ENCODE peak calls at places on chromosomes 11 and 22, in ten cellular contexts. One of them, this sample, is unnamed.
A peak's percentile ranks its signal among the peaks of the same experiment; 100 is the strongest.

GRCh38 chr11:133694701-133695100 is 150.6 kb downstream of the SPATA19 start:
- DNase-seq in uterus: no peak
- DNase-seq in cardiac muscle cell: no peak
- DNase-seq in stomach: no peak
- DNase-seq in AG04450: no peak
- DNase-seq in heart right ventricle: no peak
- DNase-seq in ovary: no peak
- DNase-seq in adrenal gland: no peak
- DNase-seq in K562: no peak
- DNase-seq in esophagus squamous epithelium: no peak
- DNase-seq in this sample: no peak

GRCh38 chr11:61701298-61701993 is 21.3 kb downstream of the DAGLA start:
- DNase-seq in heart right ventricle: no peak
- DNase-seq in K562: peak; percentile 53
- DNase-seq in adrenal gland: no peak
- DNase-seq in cardiac muscle cell: no peak
- DNase-seq in esophagus squamous epithelium: no peak
- DNase-seq in uterus: no peak
- DNase-seq in stomach: no peak
- DNase-seq in AG04450: no peak
- DNase-seq in ovary: no peak
- DNase-seq in this sample: no peak

GRCh38 chr11:88345408-88345807 is 7.9 kb upstream of the CTSC start:
- DNase-seq in heart right ventricle: no peak
- DNase-seq in adrenal gland: no peak
- DNase-seq in esophagus squamous epithelium: no peak
- DNase-seq in cardiac muscle cell: peak; percentile 44
- DNase-seq in K562: no peak
- DNase-seq in uterus: no peak
- DNase-seq in stomach: no peak
- DNase-seq in AG04450: no peak
- DNase-seq in ovary: no peak
- DNase-seq in this sample: no peak

GRCh38 chr22:42635531-42635930 is 4.9 kb downstream of the ATP5MGL start:
- DNase-seq in ovary: no peak
- DNase-seq in uterus: no peak
- DNase-seq in cardiac muscle cell: peak; percentile 72
- DNase-seq in stomach: peak; percentile 67
- DNase-seq in adrenal gland: peak; percentile 95
- DNase-seq in AG04450: no peak
- DNase-seq in K562: no peak
- DNase-seq in esophagus squamous epithelium: no peak
- DNase-seq in heart right ventricle: peak; percentile 60
- DNase-seq in this sample: no peak

GRCh38 chr22:46001426-46002106 is 24.6 kb upstream of the WNT7B start:
- DNase-seq in AG04450: no peak
- DNase-seq in K562: no peak
- DNase-seq in heart right ventricle: no peak
- DNase-seq in uterus: no peak
- DNase-seq in esophagus squamous epithelium: no peak
- DNase-seq in ovary: no peak
- DNase-seq in adrenal gland: peak; percentile 34
- DNase-seq in stomach: no peak
- DNase-seq in cardiac muscle cell: no peak
- DNase-seq in this sample: no peak

GRCh38 chr11:79119491-79120284 is 321.1 kb downstream of the TENM4 start:
- DNase-seq in heart right ventricle: no peak
- DNase-seq in AG04450: no peak
- DNase-seq in esophagus squamous epithelium: no peak
- DNase-seq in adrenal gland: no peak
- DNase-seq in cardiac muscle cell: peak; percentile 31
- DNase-seq in ovary: no peak
- DNase-seq in stomach: no peak
- DNase-seq in K562: no peak
- DNase-seq in uterus: no peak
- DNase-seq in this sample: no peak

GRCh38 chr11:116643521-116643920 is 129.3 kb downstream of the BUD13 start:
- DNase-seq in esophagus squamous epithelium: no peak
- DNase-seq in cardiac muscle cell: no peak
- DNase-seq in AG04450: no peak
- DNase-seq in heart right ventricle: no peak
- DNase-seq in adrenal gland: no peak
- DNase-seq in stomach: no peak
- DNase-seq in uterus: no peak
- DNase-seq in ovary: no peak
- DNase-seq in K562: no peak
- DNase-seq in this sample: no peak

GRCh38 chr22:48857202-48857805 is 970.4 kb downstream of the BRD1 start:
- DNase-seq in esophagus squamous epithelium: no peak
- DNase-seq in K562: no peak
- DNase-seq in AG04450: no peak
- DNase-seq in uterus: no peak
- DNase-seq in heart right ventricle: no peak
- DNase-seq in cardiac muscle cell: no peak
- DNase-seq in adrenal gland: no peak
- DNase-seq in stomach: no peak
- DNase-seq in ovary: no peak
- DNase-seq in this sample: no peak

GRCh38 chr11:60118333-60118732 is 29.9 kb downstream of the MS4A2 start:
- DNase-seq in heart right ventricle: no peak
- DNase-seq in stomach: no peak
- DNase-seq in adrenal gland: no peak
- DNase-seq in uterus: no peak
- DNase-seq in AG04450: no peak
- DNase-seq in ovary: no peak
- DNase-seq in K562: peak; percentile 21
- DNase-seq in esophagus squamous epithelium: no peak
- DNase-seq in cardiac muscle cell: no peak
- DNase-seq in this sample: no peak

GRCh38 chr11:3196161-3197043 is 22.2 kb downstream of the MRGPRG start:
- DNase-seq in uterus: no peak
- DNase-seq in K562: no peak
- DNase-seq in cardiac muscle cell: no peak
- DNase-seq in esophagus squamous epithelium: no peak
- DNase-seq in adrenal gland: peak; percentile 73
- DNase-seq in heart right ventricle: no peak
- DNase-seq in AG04450: no peak
- DNase-seq in stomach: peak; percentile 20
- DNase-seq in ovary: no peak
- DNase-seq in this sample: peak; percentile 52

GRCh38 chr11:59222464-59223065 is 9.8 kb upstream of the MPEG1 start:
- DNase-seq in adrenal gland: no peak
- DNase-seq in cardiac muscle cell: no peak
- DNase-seq in heart right ventricle: no peak
- DNase-seq in uterus: no peak
- DNase-seq in esophagus squamous epithelium: no peak
- DNase-seq in K562: no peak
- DNase-seq in stomach: no peak
- DNase-seq in AG04450: no peak
- DNase-seq in ovary: no peak
- DNase-seq in this sample: no peak

GRCh38 chr11:75532200-75532972 is 6.6 kb upstream of the GDPD5 start:
- DNase-seq in cardiac muscle cell: peak; percentile 62
- DNase-seq in K562: peak; percentile 91
- DNase-seq in esophagus squamous epithelium: no peak
- DNase-seq in ovary: peak; percentile 52
- DNase-seq in stomach: peak; percentile 78
- DNase-seq in AG04450: no peak
- DNase-seq in uterus: peak; percentile 71
- DNase-seq in heart right ventricle: peak; percentile 62
- DNase-seq in adrenal gland: no peak
- DNase-seq in this sample: peak; percentile 69

GRCh38 chr11:124762077-124762623 is at the start of gene ESAM:
- DNase-seq in stomach: peak; percentile 76
- DNase-seq in K562: peak; percentile 75
- DNase-seq in esophagus squamous epithelium: no peak
- DNase-seq in AG04450: no peak
- DNase-seq in cardiac muscle cell: no peak
- DNase-seq in uterus: no peak
- DNase-seq in adrenal gland: no peak
- DNase-seq in ovary: no peak
- DNase-seq in heart right ventricle: peak; percentile 74
- DNase-seq in this sample: no peak

GRCh38 chr11:79431535-79431934 is 9.3 kb downstream of the TENM4 start:
- DNase-seq in K562: no peak
- DNase-seq in uterus: no peak
- DNase-seq in cardiac muscle cell: no peak
- DNase-seq in adrenal gland: no peak
- DNase-seq in heart right ventricle: no peak
- DNase-seq in AG04450: no peak
- DNase-seq in stomach: no peak
- DNase-seq in ovary: no peak
- DNase-seq in esophagus squamous epithelium: no peak
- DNase-seq in this sample: no peak

GRCh38 chr11:79244175-79244804 is 196.5 kb downstream of the TENM4 start:
- DNase-seq in ovary: no peak
- DNase-seq in heart right ventricle: no peak
- DNase-seq in AG04450: peak; percentile 85
- DNase-seq in stomach: no peak
- DNase-seq in cardiac muscle cell: peak; percentile 92
- DNase-seq in adrenal gland: peak; percentile 54
- DNase-seq in uterus: peak; percentile 56
- DNase-seq in esophagus squamous epithelium: no peak
- DNase-seq in K562: no peak
- DNase-seq in this sample: no peak

GRCh38 chr22:30861688-30862552 is 106.7 kb downstream of the MORC2 start:
- DNase-seq in uterus: no peak
- DNase-seq in stomach: peak; percentile 9
- DNase-seq in K562: no peak
- DNase-seq in adrenal gland: no peak
- DNase-seq in cardiac muscle cell: no peak
- DNase-seq in ovary: no peak
- DNase-seq in AG04450: no peak
- DNase-seq in esophagus squamous epithelium: no peak
- DNase-seq in heart right ventricle: no peak
- DNase-seq in this sample: no peak

GRCh38 chr11:59801981-59802638 is 8.5 kb downstream of the MRPL16 start:
- DNase-seq in esophagus squamous epithelium: no peak
- DNase-seq in heart right ventricle: no peak
- DNase-seq in ovary: peak; percentile 25
- DNase-seq in uterus: peak; percentile 26
- DNase-seq in K562: no peak
- DNase-seq in cardiac muscle cell: peak; percentile 61
- DNase-seq in AG04450: no peak
- DNase-seq in adrenal gland: peak; percentile 52
- DNase-seq in stomach: no peak
- DNase-seq in this sample: no peak

GRCh38 chr22:49670610-49671330 is 156.9 kb downstream of the BRD1 start:
- DNase-seq in uterus: no peak
- DNase-seq in AG04450: no peak
- DNase-seq in cardiac muscle cell: no peak
- DNase-seq in esophagus squamous epithelium: no peak
- DNase-seq in heart right ventricle: no peak
- DNase-seq in ovary: no peak
- DNase-seq in adrenal gland: no peak
- DNase-seq in stomach: peak; percentile 23
- DNase-seq in K562: no peak
- DNase-seq in this sample: no peak

GRCh38 chr11:72333657-72334056 is 89.7 kb upstream of the PHOX2A start:
- DNase-seq in esophagus squamous epithelium: no peak
- DNase-seq in heart right ventricle: no peak
- DNase-seq in adrenal gland: no peak
- DNase-seq in ovary: no peak
- DNase-seq in AG04450: no peak
- DNase-seq in cardiac muscle cell: peak; percentile 54
- DNase-seq in stomach: no peak
- DNase-seq in K562: peak; percentile 71
- DNase-seq in uterus: no peak
- DNase-seq in this sample: no peak

GRCh38 chr11:86947541-86947940 is 7.7 kb downstream of the FZD4 start:
- DNase-seq in ovary: no peak
- DNase-seq in AG04450: no peak
- DNase-seq in esophagus squamous epithelium: no peak
- DNase-seq in stomach: no peak
- DNase-seq in adrenal gland: no peak
- DNase-seq in cardiac muscle cell: no peak
- DNase-seq in heart right ventricle: no peak
- DNase-seq in K562: no peak
- DNase-seq in uterus: no peak
- DNase-seq in this sample: no peak
- TF ChIP-seq CTCF in ovary: no peak
- TF ChIP-seq CTCF in AG04450: no peak
- TF ChIP-seq CTCF in esophagus squamous epithelium: no peak
- TF ChIP-seq CTCF in stomach: no peak
- TF ChIP-seq CTCF in adrenal gland: no peak
- TF ChIP-seq CTCF in cardiac muscle cell: no peak
- TF ChIP-seq CTCF in heart right ventricle: no peak
- TF ChIP-seq CTCF in K562: no peak
- TF ChIP-seq CTCF in uterus: no peak
- TF ChIP-seq CTCF in this sample: no peak

GRCh38 chr11:46338988-46339666 is 8.1 kb upstream of the DGKZ start:
- DNase-seq in K562: no peak
- DNase-seq in ovary: no peak
- DNase-seq in adrenal gland: no peak
- DNase-seq in stomach: no peak
- DNase-seq in esophagus squamous epithelium: no peak
- DNase-seq in uterus: no peak
- DNase-seq in cardiac muscle cell: no peak
- DNase-seq in heart right ventricle: peak; percentile 73
- DNase-seq in AG04450: no peak
- DNase-seq in this sample: no peak
- H3K4me3 ChIP-seq in K562: no peak overlapping the region
- H3K4me3 ChIP-seq in ovary: no peak overlapping the region
- H3K4me3 ChIP-seq in adrenal gland: no peak overlapping the region
- H3K4me3 ChIP-seq in stomach: peak overlapping the region; percentile 5
- H3K4me3 ChIP-seq in esophagus squamous epithelium: peak overlapping the region; percentile 24
- H3K4me3 ChIP-seq in uterus: no peak overlapping the region
- H3K4me3 ChIP-seq in cardiac muscle cell: no peak overlapping the region
- H3K4me3 ChIP-seq in heart right ventricle: peak overlapping the region; percentile 44
- H3K4me3 ChIP-seq in AG04450: no peak overlapping the region
- H3K4me3 ChIP-seq in this sample: no peak overlapping the region

DNA sequence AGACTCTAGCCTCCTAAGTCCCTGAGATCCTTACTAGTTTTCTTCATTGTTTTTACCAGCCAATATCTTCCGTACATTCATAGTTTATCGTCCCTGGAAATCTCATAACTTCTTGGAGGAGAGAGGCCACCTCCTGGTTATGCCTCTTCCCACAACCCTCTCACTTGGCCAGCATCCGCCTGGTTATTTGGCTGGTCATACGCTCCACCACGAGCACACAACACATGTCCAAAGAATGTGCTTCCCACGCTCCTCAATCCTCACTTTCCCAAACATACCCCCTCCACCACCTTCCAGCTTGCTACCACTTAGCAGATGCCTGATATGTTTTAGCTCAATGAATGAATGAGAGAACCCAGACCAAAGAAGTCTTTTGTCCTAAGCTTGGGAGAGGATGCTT is 83.5 kb upstream of the EIF3D start:
- DNase-seq in K562: no peak
- DNase-seq in uterus: no peak
- DNase-seq in heart right ventricle: no peak
- DNase-seq in AG04450: peak; percentile 11
- DNase-seq in esophagus squamous epithelium: no peak
- DNase-seq in cardiac muscle cell: peak; percentile 10
- DNase-seq in stomach: no peak
- DNase-seq in ovary: no peak
- DNase-seq in adrenal gland: no peak
- DNase-seq in this sample: no peak
- H3K27me3 ChIP-seq in K562: peaks cover 4% of the 10 kb centered on the region
- H3K27me3 ChIP-seq in uterus: no peaks in the 10 kb centered on the region
- H3K27me3 ChIP-seq in heart right ventricle: peaks cover 41% of the 10 kb centered on the region
- H3K27me3 ChIP-seq in AG04450: peaks cover 38% of the 10 kb centered on the region
- H3K27me3 ChIP-seq in esophagus squamous epithelium: no peaks in the 10 kb centered on the region
- H3K27me3 ChIP-seq in cardiac muscle cell: no peaks in the 10 kb centered on the region
- H3K27me3 ChIP-seq in stomach: no peaks in the 10 kb centered on the region
- H3K27me3 ChIP-seq in ovary: no peaks in the 10 kb centered on the region
- H3K27me3 ChIP-seq in adrenal gland: peaks cover 11% of the 10 kb centered on the region
- H3K27me3 ChIP-seq in this sample: no peaks in the 10 kb centered on the region

GRCh38 chr22:24270556-24271405 is at the start of gene SPECC1L:
- DNase-seq in AG04450: peak; percentile 85
- DNase-seq in uterus: peak; percentile 95
- DNase-seq in K562: peak; percentile 90
- DNase-seq in ovary: peak; percentile 95
- DNase-seq in stomach: peak; percentile 96
- DNase-seq in cardiac muscle cell: peak; percentile 97
- DNase-seq in adrenal gland: peak; percentile 96
- DNase-seq in esophagus squamous epithelium: peak; percentile 59
- DNase-seq in heart right ventricle: peak; percentile 95
- DNase-seq in this sample: peak; percentile 93
- TF ChIP-seq CTCF in AG04450: no peak
- TF ChIP-seq CTCF in uterus: peak; percentile 45
- TF ChIP-seq CTCF in K562: peak; percentile 34
- TF ChIP-seq CTCF in ovary: no peak
- TF ChIP-seq CTCF in stomach: no peak
- TF ChIP-seq CTCF in cardiac muscle cell: peak; percentile 24
- TF ChIP-seq CTCF in adrenal gland: no peak
- TF ChIP-seq CTCF in esophagus squamous epithelium: peak; percentile 32
- TF ChIP-seq CTCF in heart right ventricle: peak; percentile 41
- TF ChIP-seq CTCF in this sample: peak; percentile 33

This sample was measured in right lobe of liver.